ENCODE peak calls at places on chromosomes 2 and 18, in six cellular contexts. X, U, D, O, E and Y are unnamed samples.

GRCh38 chr2:35410431-35411061 is 945.0 kb upstream of the CRIM1 start:
- DNase-seq in X (peak; percentile 46), U (no peak), D (peak; percentile 50), O (peak; percentile 32), E (no peak), Y (peak; percentile 20)

GRCh38 chr2:20465716-20466391 is 19.0 kb downstream of the RHOB start:
- DNase-seq in X (no peak), U (no peak), D (no peak), O (no peak), E (peak; percentile 40), Y (peak; percentile 29)

GRCh38 chr2:128323501-128323931 is 4.8 kb upstream of the HS6ST1 start:
- DNase-seq in X (no peak), U (no peak), D (no peak), O (no peak), E (no peak), Y (no peak)

GRCh38 chr2:109279243-109279860 is 150.3 kb downstream of the SH3RF3 start:
- DNase-seq in X (no peak), U (no peak), D (peak; percentile 34), O (peak; percentile 24), E (no peak), Y (no peak)

GRCh38 chr2:241496904-241497877 is 11.2 kb downstream of the STK25 start:
- DNase-seq in X (peak; percentile 77), U (no peak), D (no peak), O (no peak), E (no peak), Y (no peak)

GRCh38 chr2:160309585-160309984 is 109.5 kb upstream of the ITGB6 start:
- DNase-seq in X (no peak), U (no peak), D (peak; percentile 57), O (no peak), E (no peak), Y (peak; percentile 55)

GRCh38 chr18:49768051-49768391 is 45.3 kb downstream of the ACAA2 start:
- DNase-seq in X (peak; percentile 70), U (no peak), D (peak; percentile 81), O (peak; percentile 32), E (peak; percentile 64), Y (peak; percentile 79)

GRCh38 chr2:118832791-118833715 is 14.4 kb downstream of the EN1 start:
- DNase-seq in X (no peak), U (no peak), D (no peak), O (no peak), E (peak; percentile 38), Y (no peak)

GRCh38 chr18:62526098-62527025 is 3.5 kb downstream of the ZCCHC2 start:
- DNase-seq in X (peak; percentile 85), U (no peak), D (peak; percentile 86), O (peak; percentile 89), E (peak; percentile 92), Y (peak; percentile 37)

GRCh38 chr18:57397440-57397839 is 37.7 kb upstream of the ONECUT2 start:
- DNase-seq in X (no peak), U (no peak), D (peak; percentile 27), O (no peak), E (no peak), Y (peak; percentile 55)

GRCh38 chr2:39023649-39024048 is 97.2 kb downstream of the SOS1 start:
- DNase-seq in X (no peak), U (no peak), D (no peak), O (no peak), E (no peak), Y (no peak)

GRCh38 chr2:218229239-218229638 is 12.2 kb downstream of the ARPC2 start:
- DNase-seq in X (no peak), U (no peak), D (peak; percentile 89), O (no peak), E (peak; percentile 67), Y (peak; percentile 93)

GRCh38 chr18:56459451-56459777 is 179.0 kb downstream of the TXNL1 start:
- DNase-seq in X (no peak), U (no peak), D (peak; percentile 18), O (peak; percentile 49), E (no peak), Y (no peak)

GRCh38 chr2:137689549-137689948 is 274.7 kb upstream of the HNMT start:
- DNase-seq in X (no peak), U (no peak), D (peak; percentile 36), O (no peak), E (no peak), Y (peak; percentile 18)

GRCh38 chr2:132582360-132582759 is 87.6 kb downstream of the LYPD1 start:
- DNase-seq in X (peak; percentile 7), U (no peak), D (no peak), O (no peak), E (no peak), Y (no peak)

GRCh38 chr2:140506606-140507005 is 1624.2 kb downstream of the LRP1B start:
- DNase-seq in X (no peak), U (no peak), D (peak; percentile 80), O (no peak), E (no peak), Y (no peak)

GRCh38 chr18:35029770-35030169 is 11.4 kb upstream of the MAPRE2 start:
- DNase-seq in X (no peak), U (no peak), D (peak; percentile 42), O (no peak), E (no peak), Y (no peak)

GRCh38 chr2:170974304-170974993 is 45.4 kb downstream of the GORASP2 start:
- DNase-seq in X (peak; percentile 29), U (no peak), D (peak; percentile 21), O (no peak), E (peak; percentile 70), Y (no peak)

GRCh38 chr18:23437357-23438045 is 15.6 kb upstream of the RIOK3 start:
- DNase-seq in X (peak; percentile 89), U (no peak), D (peak; percentile 75), O (peak; percentile 82), E (peak; percentile 88), Y (peak; percentile 55)

GRCh38 chr2:161283926-161284325 is 24.3 kb upstream of the PSMD14 start:
- DNase-seq in X (no peak), U (no peak), D (peak; percentile 6), O (no peak), E (no peak), Y (no peak)

DNA sequence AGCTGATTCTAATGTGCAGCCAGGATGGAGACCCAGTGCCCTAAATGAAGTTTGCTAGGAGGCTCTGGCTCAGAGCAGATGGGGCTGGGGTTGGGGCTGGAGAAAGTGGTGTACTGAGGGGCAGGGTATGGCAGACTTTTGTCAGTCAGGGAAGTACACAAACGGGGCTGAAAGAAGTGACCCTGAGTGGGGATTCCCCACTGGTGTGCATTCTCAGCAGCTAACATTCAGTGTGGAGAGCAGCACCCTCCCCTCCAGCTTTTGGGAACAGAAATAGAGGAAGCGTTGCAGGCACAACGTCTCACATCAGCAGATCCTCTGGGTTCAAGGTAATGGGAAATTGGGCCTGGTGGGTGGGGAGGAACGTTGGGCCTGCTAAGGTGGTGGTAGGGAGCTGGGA is 89.1 kb upstream of the GCFC2 start:
- DNase-seq in X (no peak), U (no peak), D (no peak), O (no peak), E (no peak), Y (no peak)
- H3K4me3 ChIP-seq in X (no peak overlapping the region), U (no peak overlapping the region), D (no peak overlapping the region), O (no peak overlapping the region), E (no peak overlapping the region), Y (no peak overlapping the region)

DNA sequence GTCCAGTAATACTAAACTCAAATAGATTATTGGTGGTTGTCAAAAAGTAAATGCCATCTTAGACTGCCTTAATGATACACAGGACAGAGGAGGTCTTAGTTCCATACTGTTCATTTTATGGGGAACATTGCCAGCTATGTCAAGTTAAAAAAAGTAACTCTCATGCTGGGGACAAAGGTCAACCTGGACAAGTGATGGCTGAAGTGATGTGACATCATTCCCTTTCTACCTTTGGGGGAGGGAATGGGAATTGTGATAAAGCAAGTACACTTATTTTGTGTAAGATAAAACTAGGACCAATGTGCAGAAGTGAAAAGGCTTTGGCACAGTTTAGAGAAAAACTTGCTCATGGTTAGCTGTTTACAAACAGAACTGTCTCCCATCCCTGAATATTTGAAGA is 24.0 kb upstream of the SNORC start:
- DNase-seq in X (no peak), U (no peak), D (no peak), O (no peak), E (no peak), Y (no peak)
- TF ChIP-seq CTCF in X (no peak), U (no peak), D (no peak), O (no peak), E (no peak), Y (no peak)

GRCh38 chr2:174841931-174842330 is 77.7 kb upstream of the CHRNA1 start:
- DNase-seq in X (no peak), U (no peak), D (no peak), O (no peak), E (no peak), Y (no peak)

GRCh38 chr2:174846941-174847938 is 83.0 kb upstream of the CHRNA1 start:
- DNase-seq in X (no peak), U (no peak), D (peak; percentile 94), O (peak; percentile 30), E (no peak), Y (peak; percentile 89)

GRCh38 chr2:174842496-174842895 is 78.2 kb upstream of the CHRNA1 start:
- DNase-seq in X (no peak), U (no peak), D (no peak), O (no peak), E (no peak), Y (no peak)

GRCh38 chr2:174844295-174844708 is 80.0 kb upstream of the CHRNA1 start:
- DNase-seq in X (no peak), U (no peak), D (no peak), O (no peak), E (no peak), Y (no peak)

DNA sequence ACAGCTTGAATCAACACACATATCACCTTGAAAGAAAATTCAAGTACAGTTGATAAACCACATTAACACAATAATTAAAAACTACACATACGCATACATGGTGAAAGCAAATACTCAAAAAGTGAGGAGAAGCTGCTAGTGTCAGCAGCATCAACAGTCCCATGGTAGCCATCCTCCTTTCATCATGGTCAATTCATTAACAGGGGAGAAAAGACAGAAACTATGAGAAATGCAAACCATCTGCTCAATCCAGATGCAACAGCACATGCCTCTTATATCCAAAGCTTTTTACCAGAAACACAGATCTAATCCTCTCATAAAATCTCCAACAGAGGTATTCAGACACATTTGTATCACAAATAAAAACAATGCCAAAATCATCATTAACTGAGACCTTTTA is 81.9 kb upstream of the CHRNA1 start:
- DNase-seq in X (no peak), U (no peak), D (no peak), O (no peak), E (no peak), Y (no peak)
- H3K4me3 ChIP-seq in X (no peak overlapping the region), U (no peak overlapping the region), D (peak overlapping the region; percentile 11), O (no peak overlapping the region), E (peak overlapping the region; percentile 58), Y (no peak overlapping the region)

DNA sequence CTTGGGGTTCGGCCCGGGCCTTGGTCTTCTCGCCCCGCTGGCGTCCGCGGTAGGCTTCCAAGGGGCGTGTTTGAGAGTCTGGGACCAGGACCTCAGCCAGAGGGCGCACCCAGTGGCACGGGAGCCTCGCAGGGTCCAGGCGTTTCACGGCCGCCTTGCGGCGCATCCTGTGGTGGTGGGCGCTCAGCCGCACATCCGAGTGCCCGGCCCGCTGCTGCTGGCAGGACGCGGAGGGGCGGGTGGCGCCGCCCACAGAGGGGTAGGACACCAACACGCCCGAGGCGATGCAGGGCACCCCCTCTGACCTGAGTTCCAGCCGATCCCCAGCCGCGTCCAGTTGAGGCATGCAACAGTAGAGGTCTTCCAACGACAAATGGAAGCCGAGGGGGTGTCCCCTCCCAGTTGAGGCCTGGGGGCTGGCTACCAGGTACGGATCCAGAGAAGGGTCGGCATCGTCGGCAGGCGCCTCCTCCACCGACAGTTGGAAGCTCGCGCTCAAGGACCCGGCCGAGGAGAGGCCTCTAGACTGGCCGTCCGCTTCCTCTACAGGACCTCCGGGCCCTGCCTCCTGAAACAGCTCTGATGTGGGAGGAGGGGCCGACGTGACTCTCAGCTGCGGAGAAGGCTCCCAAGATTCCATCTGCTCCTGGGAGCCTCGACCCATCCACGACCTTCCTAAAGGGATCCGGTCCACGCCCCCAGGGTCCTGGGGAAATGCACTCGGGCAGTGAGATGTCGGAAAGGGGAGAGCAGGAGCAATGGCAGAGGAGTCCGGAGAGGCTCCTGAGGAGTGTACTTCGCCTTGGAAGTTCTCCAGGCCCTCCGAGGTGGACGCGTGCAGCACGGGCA is 6.3 kb downstream of the C2orf81 start:
- DNase-seq in X (peak; percentile 56), U (no peak), D (peak; percentile 16), O (peak; percentile 64), E (peak; percentile 80), Y (no peak)
- TF ChIP-seq CTCF in X (no peak), U (peak; percentile 23), D (peak; percentile 7), O (peak; percentile 14), E (peak; percentile 48), Y (peak; percentile 50)